ENCODE peak calls at places on chromosomes 1 and 21, in eight cellular contexts. W is heart right ventricle, T is HEK293T, K is GM19239, S is endothelial cell, N is AG10803, A is DMS153, D is Kasumi-1. V is an unnamed sample.

GRCh38 chr1:27137022-27137542 is 17.8 kb downstream of the SLC9A1 start:
- DNase-seq in T (no peak), N (no peak), K (peak), D (peak), W (peak), S (no peak), A (peak), V (peak)

GRCh38 chr1:5374176-5374575 is 618.0 kb downstream of the NPHP4 start:
- DNase-seq in N (no peak), A (no peak), K (no peak), D (no peak), W (no peak), T (no peak), S (no peak), V (no peak)

GRCh38 chr1:1206376-1207253 is at the start of gene TNFRSF18:
- DNase-seq in A (peak), T (no peak), D (no peak), S (peak), W (peak), N (no peak), K (no peak), V (no peak)

GRCh38 chr1:172483448-172483847 is 39.6 kb upstream of the PIGC start:
- DNase-seq in S (no peak), A (no peak), W (no peak), D (no peak), T (no peak), K (no peak), N (no peak), V (no peak)

GRCh38 chr1:160083968-160084770 is 2.8 kb downstream of the KCNJ9 start:
- DNase-seq in D (no peak), A (peak), T (no peak), W (peak), S (peak), N (no peak), K (peak), V (peak)

GRCh38 chr1:157140068-157140588 is 1.9 kb upstream of the ETV3 start:
- DNase-seq in S (no peak), K (no peak), D (no peak), N (no peak), W (no peak), A (no peak), T (no peak), V (no peak)

GRCh38 chr1:227869851-227870305 is 54.4 kb downstream of the PRSS38 start:
- DNase-seq in S (no peak), A (no peak), N (peak), D (peak), W (no peak), T (peak), K (no peak), V (no peak)

GRCh38 chr21:19034041-19034440 is 630.5 kb upstream of the TMPRSS15 start:
- DNase-seq in K (no peak), D (no peak), T (no peak), N (no peak), A (no peak), W (no peak), S (no peak), V (no peak)

GRCh38 chr1:157968503-157968902 is 24.9 kb upstream of the KIRREL1 start:
- DNase-seq in N (peak), T (no peak), S (no peak), A (no peak), D (no peak), K (no peak), W (no peak), V (no peak)

GRCh38 chr1:7704214-7705047 is 66.7 kb upstream of the VAMP3 start:
- DNase-seq in A (peak), D (peak), N (peak), S (peak), T (peak), K (peak), W (peak), V (peak)

GRCh38 chr1:8047686-8048522 is 21.8 kb upstream of the ERRFI1 start:
- DNase-seq in N (peak), K (no peak), D (no peak), A (no peak), T (no peak), W (no peak), S (no peak), V (no peak)

GRCh38 chr1:160367934-160368923 is 1.4 kb downstream of the NHLH1 start:
- DNase-seq in K (no peak), N (no peak), W (no peak), D (no peak), T (no peak), S (no peak), A (no peak), V (peak)

GRCh38 chr1:205240569-205240968 is 12.8 kb downstream of the TMCC2 start:
- DNase-seq in W (no peak), K (no peak), D (no peak), A (no peak), S (no peak), N (no peak), T (no peak), V (no peak)

GRCh38 chr1:190303501-190303900 is 174.2 kb downstream of the BRINP3 start:
- DNase-seq in S (no peak), D (no peak), K (no peak), A (no peak), N (no peak), W (no peak), T (no peak), V (no peak)

GRCh38 chr1:36366091-36366661 is 19.5 kb downstream of the STK40 start:
- DNase-seq in W (no peak), T (no peak), D (peak), K (no peak), A (no peak), N (peak), S (no peak), V (no peak)

GRCh38 chr21:31658053-31658452 is 1.4 kb upstream of the SOD1 start:
- DNase-seq in D (no peak), N (no peak), W (no peak), S (no peak), T (no peak), A (no peak), K (no peak), V (peak)

GRCh38 chr1:160219062-160219929 is 14.1 kb downstream of the PEA15 start:
- DNase-seq in K (no peak), S (peak), T (peak), N (peak), D (peak), W (no peak), A (peak), V (no peak)

GRCh38 chr1:27464926-27465325 is 25.0 kb downstream of the WASF2 start:
- DNase-seq in T (no peak), N (no peak), A (no peak), W (no peak), K (no peak), D (no peak), S (no peak), V (no peak)

GRCh38 chr1:202112864-202113689 is 9.6 kb upstream of the GPR37L1 start:
- DNase-seq in N (no peak), W (peak), D (no peak), S (no peak), A (peak), T (no peak), K (no peak), V (no peak)

GRCh38 chr21:28822882-28823335 is 169.8 kb downstream of the LTN1 start:
- DNase-seq in T (peak), D (no peak), K (no peak), N (peak), A (no peak), W (no peak), S (no peak), V (no peak)

V was measured in K562.